ENCODE peak calls at places on chromosomes 4 and X, in eight cellular contexts. F, L, R, J, O, C, A and X are unnamed samples.

GRCh38 chrX:111483876-111484275 is 27.6 kb upstream of the SERTM2 start:
- DNase-seq in R (no peak), O (no peak), J (no peak), F (no peak), L (no peak), A (no peak), C (no peak), X (no peak)

GRCh38 chrX:85004255-85004654 is 578 bp downstream of the APOOL start:
- DNase-seq in L (no peak), C (peak), R (no peak), F (peak), J (no peak), O (peak), A (peak), X (peak)

GRCh38 chrX:33379839-33380238 is 168.5 kb upstream of the DMD start:
- DNase-seq in J (no peak), C (peak), R (no peak), A (no peak), F (peak), L (no peak), O (no peak), X (peak)

GRCh38 chr4:107247738-107248137 is 211.6 kb upstream of the DKK2 start:
- DNase-seq in R (no peak), C (peak), O (no peak), F (peak), J (no peak), L (no peak), A (no peak), X (peak)

GRCh38 chrX:139882299-139882698 is 50.6 kb downstream of the ATP11C start:
- DNase-seq in C (peak), L (no peak), A (peak), R (no peak), F (peak), J (no peak), O (no peak), X (peak)

GRCh38 chr4:107094976-107095375 is 58.9 kb upstream of the DKK2 start:
- DNase-seq in R (no peak), A (peak), L (no peak), F (peak), C (peak), O (no peak), J (no peak), X (peak)

GRCh38 chrX:105975382-105975781 is 63.1 kb downstream of the SERPINA7 start:
- DNase-seq in L (no peak), O (no peak), F (peak), A (peak), C (peak), J (no peak), R (no peak), X (peak)

GRCh38 chr4:8745036-8745827 is 126.4 kb downstream of the HMX1 start:
- DNase-seq in R (peak), C (no peak), J (no peak), F (no peak), A (no peak), O (no peak), L (no peak), X (no peak)

GRCh38 chr4:5808081-5808741 is 84.7 kb downstream of the CRMP1 start:
- DNase-seq in A (peak), J (no peak), R (no peak), F (no peak), C (peak), L (no peak), O (no peak), X (no peak)

GRCh38 chr4:76373919-76374552 is 46.9 kb downstream of the CCDC158 start:
- DNase-seq in F (peak), R (no peak), O (peak), J (no peak), A (peak), C (peak), L (no peak), X (peak)

GRCh38 chrX:111363741-111364140 is 48.3 kb downstream of the DCX start:
- DNase-seq in J (no peak), R (no peak), F (no peak), O (no peak), L (no peak), C (no peak), A (no peak), X (no peak)

GRCh38 chr4:744212-744841 is 38.7 kb downstream of the PCGF3 start:
- DNase-seq in A (no peak), C (no peak), O (no peak), J (no peak), R (no peak), F (no peak), L (no peak), X (no peak)

GRCh38 chr4:182555997-182556418 is 312.8 kb downstream of the TENM3 start:
- DNase-seq in L (no peak), F (peak), A (peak), J (no peak), C (peak), O (peak), R (no peak), X (peak)

GRCh38 chrX:40146471-40147398 is 49.0 kb upstream of the BCOR start:
- DNase-seq in L (no peak), J (no peak), A (no peak), R (no peak), C (peak), O (no peak), F (peak), X (peak)

GRCh38 chrX:69231903-69232302 is 66.7 kb upstream of the PJA1 start:
- DNase-seq in F (no peak), A (peak), J (no peak), L (no peak), O (peak), R (no peak), C (no peak), X (no peak)

GRCh38 chrX:54048413-54048812 is 4.1 kb upstream of the PHF8 start:
- DNase-seq in A (no peak), C (no peak), L (no peak), R (no peak), F (no peak), O (no peak), J (no peak), X (no peak)

GRCh38 chrX:103170216-103170615 is 44.7 kb upstream of the BEX4 start:
- DNase-seq in L (no peak), F (peak), O (no peak), C (peak), J (no peak), R (no peak), A (peak), X (no peak)

GRCh38 chr4:168630445-168631187 is 133.8 kb downstream of the PALLD start:
- DNase-seq in L (no peak), R (no peak), A (peak), C (peak), J (no peak), F (peak), O (peak), X (peak)

GRCh38 chr4:165060938-165061337 is 7.3 kb downstream of the TRIM75 start:
- DNase-seq in J (no peak), F (no peak), L (no peak), A (peak), O (no peak), C (no peak), R (no peak), X (no peak)

GRCh38 chrX:152923599-152923998 is 25.7 kb downstream of the ZNF185 start:
- DNase-seq in A (no peak), C (no peak), O (no peak), J (no peak), L (no peak), R (no peak), F (no peak), X (no peak)

GRCh38 chr4:169100656-169101055 is 90.6 kb upstream of the CBR4 start:
- DNase-seq in R (no peak), J (no peak), F (no peak), C (no peak), A (no peak), O (no peak), L (no peak), X (no peak)

GRCh38 chrX:54747713-54748393 is 50.2 kb downstream of the ITIH6 start:
- DNase-seq in O (no peak), A (no peak), J (no peak), F (no peak), L (no peak), R (no peak), C (no peak), X (no peak)

GRCh38 chr4:176198316-176198903 is 3.0 kb upstream of the SPATA4 start:
- DNase-seq in J (no peak), O (no peak), R (no peak), A (no peak), L (no peak), F (no peak), C (no peak), X (no peak)

GRCh38 chrX:82711432-82711831 is 796.7 kb upstream of the POU3F4 start:
- DNase-seq in F (no peak), A (peak), J (no peak), C (no peak), R (no peak), O (no peak), L (no peak), X (no peak)

GRCh38 chr4:26032572-26033320 is 118.7 kb downstream of the SMIM20 start:
- DNase-seq in F (peak), O (peak), C (peak), R (no peak), A (peak), J (no peak), L (no peak), X (peak)

GRCh38 chr4:56316011-56316650 is 71.2 kb downstream of the AASDH start:
- DNase-seq in O (no peak), C (no peak), F (no peak), L (no peak), A (no peak), J (no peak), R (no peak), X (no peak)

GRCh38 chrX:40282901-40283674 is 185.3 kb upstream of the BCOR start:
- DNase-seq in J (no peak), F (peak), L (no peak), C (no peak), R (no peak), A (no peak), O (no peak), X (no peak)